ENCODE peak calls at places on chromosomes 11 and 22, in six cellular contexts. V is neural progenitor cell, X is GM23338, P is PC-3, I is SK-N-SH, H is MM.1S. A is an unnamed sample.

GRCh38 chr11:1829039-1829820 is 5.6 kb upstream of the SYT8 start:
- DNase-seq in V (no peak), X (no peak), P (peak; percentile 81), I (no peak), H (no peak), A (peak; percentile 88)

GRCh38 chr11:12540913-12541587 is 133.2 kb upstream of the TEAD1 start:
- DNase-seq in V (peak; percentile 26), X (peak; percentile 32), P (peak; percentile 29), I (no peak), H (no peak), A (peak; percentile 96)

GRCh38 chr11:69930081-69931059 is 111.2 kb upstream of the FGF3 start:
- DNase-seq in V (no peak), X (no peak), P (no peak), I (no peak), H (no peak), A (no peak)

GRCh38 chr22:25334091-25334490 is 114.7 kb downstream of the CRYBB2 start:
- DNase-seq in V (peak; percentile 87), X (peak; percentile 95), P (peak; percentile 22), I (no peak), H (peak; percentile 63), A (peak; percentile 55)

GRCh38 chr11:34234086-34234740 is 123.6 kb downstream of the ABTB2 start:
- DNase-seq in V (peak; percentile 39), X (peak; percentile 87), P (peak; percentile 78), I (no peak), H (peak; percentile 7), A (peak; percentile 73)

GRCh38 chr11:62392944-62393628 is 25.7 kb upstream of the SCGB1A1 start:
- DNase-seq in V (no peak), X (no peak), P (peak; percentile 93), I (no peak), H (peak; percentile 62), A (peak; percentile 9)

GRCh38 chr11:79663012-79663411 is 222.2 kb upstream of the TENM4 start:
- DNase-seq in V (peak; percentile 37), X (no peak), P (no peak), I (no peak), H (no peak), A (no peak)

GRCh38 chr11:44630511-44631210 is 65.2 kb downstream of the CD82 start:
- DNase-seq in V (no peak), X (no peak), P (no peak), I (no peak), H (no peak), A (no peak)

GRCh38 chr11:102413497-102413896 is 39.1 kb downstream of the TMEM123 start:
- DNase-seq in V (no peak), X (no peak), P (no peak), I (no peak), H (no peak), A (no peak)

GRCh38 chr22:46171940-46172339 is 21.6 kb downstream of the PPARA start:
- DNase-seq in V (no peak), X (no peak), P (peak; percentile 86), I (no peak), H (no peak), A (peak; percentile 91)

GRCh38 chr22:41922336-41922735 is 4.3 kb downstream of the TNFRSF13C start:
- DNase-seq in V (no peak), X (no peak), P (no peak), I (no peak), H (no peak), A (no peak)

GRCh38 chr11:112024178-112024777 is 930 bp upstream of the DLAT start:
- DNase-seq in V (peak; percentile 15), X (peak; percentile 52), P (no peak), I (no peak), H (peak; percentile 42), A (no peak)

GRCh38 chr11:61587951-61588695 is 7.2 kb upstream of the SYT7 start:
- DNase-seq in V (peak; percentile 76), X (peak; percentile 85), P (peak; percentile 62), I (peak; percentile 69), H (no peak), A (peak; percentile 63)

GRCh38 chr11:61895718-61896059 is 4.3 kb upstream of the FADS3 start:
- DNase-seq in V (no peak), X (no peak), P (no peak), I (no peak), H (no peak), A (no peak)

GRCh38 chr11:34318111-34319037 is 39.4 kb downstream of the ABTB2 start:
- DNase-seq in V (no peak), X (no peak), P (peak; percentile 83), I (no peak), H (no peak), A (peak; percentile 87)

GRCh38 chr11:122709042-122709760 is 53.7 kb downstream of the UBASH3B start:
- DNase-seq in V (no peak), X (no peak), P (peak; percentile 85), I (no peak), H (no peak), A (peak; percentile 91)

GRCh38 chr11:128599729-128600128 is 12.4 kb upstream of the ETS1 start:
- DNase-seq in V (no peak), X (no peak), P (peak; percentile 82), I (no peak), H (no peak), A (peak; percentile 74)

GRCh38 chr11:69343401-69344321 is 49.7 kb downstream of the MYEOV start:
- DNase-seq in V (no peak), X (no peak), P (no peak), I (no peak), H (no peak), A (no peak)

DNA sequence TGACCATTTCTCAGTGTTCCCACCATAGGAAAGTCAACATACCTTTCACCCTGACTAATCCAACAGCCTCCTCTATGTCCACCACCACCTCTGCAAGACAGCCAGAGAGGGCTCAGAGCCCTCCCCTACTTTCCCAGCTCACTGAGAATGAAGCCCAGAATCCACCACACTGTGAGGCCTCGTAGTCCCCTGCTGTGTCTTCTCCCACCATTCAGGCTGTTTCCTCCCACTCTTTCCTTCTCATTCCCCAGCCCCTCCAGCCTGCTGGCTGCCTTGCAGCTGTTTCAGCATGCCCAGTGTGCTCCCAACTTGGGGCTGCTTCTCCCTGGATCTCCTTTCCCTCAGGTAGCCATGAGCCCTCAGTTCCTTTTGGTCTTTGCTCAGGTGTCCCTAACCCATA is 27.0 kb downstream of the SGSM3 start:
- DNase-seq in V (no peak), X (peak; percentile 48), P (no peak), I (no peak), H (no peak), A (no peak)
- TF ChIP-seq EZH2phosphoT487 in V (no peak), X (no peak), P (no peak), I (no peak), H (no peak), A (no peak)

DNA sequence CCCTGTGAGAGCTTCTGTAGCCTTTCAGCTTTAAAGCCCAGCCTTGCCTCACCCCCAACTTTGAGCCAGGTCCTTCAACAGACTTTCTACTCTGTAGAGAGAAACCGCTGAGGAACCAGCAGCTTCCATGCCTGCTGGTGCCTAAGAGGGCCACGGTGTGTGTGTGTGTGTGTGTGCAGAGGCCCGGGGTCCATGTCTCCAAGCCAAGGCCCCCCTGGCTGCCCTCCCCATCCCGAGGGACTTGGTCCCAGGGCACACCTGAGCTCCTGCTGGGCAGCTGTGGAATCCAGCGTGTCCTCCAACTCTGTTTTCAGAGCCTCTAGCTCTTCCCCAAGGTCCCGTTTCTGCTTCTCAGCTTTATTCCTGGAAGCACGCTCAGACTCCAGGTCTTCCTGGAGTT is 42.3 kb downstream of the APOL1 start:
- DNase-seq in V (no peak), X (no peak), P (no peak), I (no peak), H (no peak), A (no peak)
- H3F3A ChIP-seq in V (no peaks in the 10 kb centered on the region), X (peaks cover 2% of the 10 kb centered on the region), P (no peaks in the 10 kb centered on the region), I (peaks cover 58% of the 10 kb centered on the region), H (peaks cover 6% of the 10 kb centered on the region), A (peaks cover 41% of the 10 kb centered on the region)

DNA sequence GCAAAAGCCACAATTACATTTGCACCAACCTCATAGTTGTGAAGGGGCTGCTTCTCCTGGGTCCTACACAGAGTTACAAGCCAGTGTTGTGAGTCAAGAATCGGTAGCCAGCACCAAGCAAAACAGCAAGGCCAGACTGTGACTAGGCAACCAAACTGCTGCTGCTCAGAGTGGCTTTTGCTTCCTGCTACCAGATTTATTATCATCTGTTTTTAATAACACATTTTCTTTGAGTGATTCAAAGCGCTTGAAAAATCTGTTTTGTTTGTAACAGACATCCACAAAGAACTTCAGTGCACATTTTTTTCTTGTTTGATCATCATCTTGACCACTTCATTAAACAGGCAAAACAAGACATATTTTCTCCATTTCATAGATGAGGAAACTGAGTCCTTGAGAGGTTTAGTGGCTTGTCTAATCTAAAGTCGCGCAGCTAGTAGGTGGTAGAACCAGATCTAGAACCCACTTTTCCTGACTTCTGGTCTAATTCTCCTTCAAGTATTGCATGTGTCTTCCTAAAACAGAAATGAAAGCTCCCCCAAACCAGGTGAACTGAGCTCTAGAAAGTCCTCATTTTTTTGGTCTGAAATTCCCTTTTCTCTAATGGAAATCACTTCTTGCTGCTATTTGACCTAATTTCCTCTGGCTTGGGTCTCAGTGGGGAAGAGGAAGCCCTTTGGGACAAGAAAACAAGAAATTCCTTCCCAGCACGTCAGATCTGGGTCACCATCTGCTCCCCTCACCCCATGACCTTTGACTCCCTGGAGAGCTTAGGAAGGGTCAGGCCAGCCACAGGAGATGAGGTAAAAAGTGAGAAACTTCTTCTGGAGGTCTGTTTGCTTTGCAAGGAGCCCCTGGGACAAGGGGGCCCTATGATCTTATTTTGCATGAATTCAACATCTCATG is 39.9 kb downstream of the CWC15 start:
- DNase-seq in V (no peak), X (no peak), P (peak; percentile 21), I (peak; percentile 35), H (no peak), A (peak; percentile 97)
- TF ChIP-seq EZH2phosphoT487 in V (no peak), X (no peak), P (no peak), I (no peak), H (no peak), A (no peak)

GRCh38 chr11:64249038-64249437 is 2.3 kb upstream of the PLCB3 start:
- DNase-seq in V (no peak), X (no peak), P (no peak), I (no peak), H (no peak), A (no peak)

GRCh38 chr11:64250875-64251721 is at the start of gene PLCB3:
- DNase-seq in V (peak; percentile 83), X (peak; percentile 83), P (peak; percentile 74), I (peak; percentile 96), H (peak; percentile 56), A (peak; percentile 82)

GRCh38 chr11:64250406-64250874 is 890 bp upstream of the PLCB3 start:
- DNase-seq in V (peak; percentile 64), X (peak; percentile 42), P (no peak), I (peak; percentile 21), H (no peak), A (no peak)

GRCh38 chr11:64248578-64248977 is 1.8 kb upstream of the PPP1R14B start:
- DNase-seq in V (peak; percentile 54), X (peak; percentile 68), P (no peak), I (no peak), H (no peak), A (no peak)

DNA sequence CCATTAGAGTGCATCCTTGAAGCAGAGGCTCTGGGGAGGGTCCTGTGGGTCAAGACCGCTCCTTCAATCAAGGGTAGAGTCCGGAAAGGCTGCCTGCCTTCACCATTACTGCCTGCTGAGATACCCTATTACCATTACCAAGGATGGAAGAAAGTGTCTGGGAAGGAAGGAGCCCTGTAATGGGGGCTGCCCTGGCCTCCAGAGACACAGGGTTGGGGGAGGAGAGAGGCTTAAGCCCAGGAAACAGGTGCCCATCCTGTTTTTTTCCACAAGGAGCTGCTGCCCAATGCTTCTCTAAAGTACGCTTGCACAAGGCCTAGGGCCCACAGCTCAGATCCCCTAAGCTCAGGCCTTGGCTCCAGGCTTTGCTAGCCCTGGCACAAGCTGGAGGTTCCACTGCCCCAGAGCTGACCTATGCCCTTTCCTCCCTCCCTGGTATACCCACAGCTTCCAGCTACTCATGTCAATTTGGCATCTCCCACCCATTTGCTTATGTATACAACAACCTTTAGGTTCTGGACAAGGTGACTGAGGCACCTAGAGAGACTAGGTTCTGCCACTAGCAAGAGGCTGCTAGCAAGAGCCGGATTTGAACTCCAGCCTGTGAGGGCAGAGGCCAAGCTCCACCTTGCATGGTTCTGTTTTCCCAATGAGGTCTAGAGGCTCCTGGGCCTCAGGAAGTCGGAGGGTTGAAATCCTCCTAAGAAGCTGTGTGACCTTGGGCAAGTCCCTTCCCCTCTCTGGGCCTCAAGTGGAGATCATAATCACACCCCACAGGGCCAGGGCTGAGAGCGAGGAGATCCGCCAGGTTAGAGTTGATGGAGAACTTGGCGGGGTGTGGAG is 1.5 kb upstream of the PLCB3 start:
- DNase-seq in V (no peak), X (peak; percentile 78), P (no peak), I (no peak), H (no peak), A (no peak)
- H3F3A ChIP-seq in V (peaks cover 49% of the 10 kb centered on the region), X (peaks cover 38% of the 10 kb centered on the region), P (no peaks in the 10 kb centered on the region), I (peaks cover 5% of the 10 kb centered on the region), H (peaks cover 4% of the 10 kb centered on the region), A (peaks cover 13% of the 10 kb centered on the region)

A was measured in GM23248.